ENCODE peak calls at places on chromosomes 4 and X, in five cellular contexts. One of them, this sample, is unnamed.
A peak's percentile ranks its signal among the peaks of the same experiment; 100 is the strongest.

GRCh38 chrX:84078991-84079390 is 109.0 kb downstream of the RPS6KA6 start:
- DNase-seq in anterior cingulate cortex: no peak
- DNase-seq in endodermal cell: no peak
- DNase-seq in AG09309: no peak
- DNase-seq in head of caudate nucleus: no peak
- DNase-seq in this sample: no peak

GRCh38 chrX:2147928-2148327 is 352.8 kb downstream of the DHRSX start:
- DNase-seq in anterior cingulate cortex: no peak
- DNase-seq in endodermal cell: no peak
- DNase-seq in AG09309: no peak
- DNase-seq in head of caudate nucleus: no peak
- DNase-seq in this sample: no peak

GRCh38 chr4:173057906-173058305 is 110.7 kb upstream of the GALNT7 start:
- DNase-seq in anterior cingulate cortex: no peak
- DNase-seq in endodermal cell: no peak
- DNase-seq in AG09309: no peak
- DNase-seq in head of caudate nucleus: no peak
- DNase-seq in this sample: no peak

GRCh38 chr4:13983189-13983790 is 355.8 kb upstream of the BOD1L1 start:
- DNase-seq in anterior cingulate cortex: no peak
- DNase-seq in endodermal cell: no peak
- DNase-seq in AG09309: no peak
- DNase-seq in head of caudate nucleus: no peak
- DNase-seq in this sample: no peak

GRCh38 chrX:119692241-119693031 is 532 bp downstream of the SEPTIN6 start:
- DNase-seq in anterior cingulate cortex: no peak
- DNase-seq in endodermal cell: peak; percentile 73
- DNase-seq in AG09309: no peak
- DNase-seq in head of caudate nucleus: peak; percentile 43
- DNase-seq in this sample: no peak

GRCh38 chr4:87677731-87678130 is 27.7 kb downstream of the DMP1 start:
- DNase-seq in anterior cingulate cortex: no peak
- DNase-seq in endodermal cell: no peak
- DNase-seq in AG09309: no peak
- DNase-seq in head of caudate nucleus: no peak
- DNase-seq in this sample: peak; percentile 14

GRCh38 chr4:38868055-38868965 is 704 bp downstream of the FAM114A1 start:
- DNase-seq in anterior cingulate cortex: no peak
- DNase-seq in endodermal cell: peak; percentile 68
- DNase-seq in AG09309: no peak
- DNase-seq in head of caudate nucleus: peak; percentile 48
- DNase-seq in this sample: peak; percentile 34

GRCh38 chrX:129577473-129577872 is 37.4 kb downstream of the OCRL start:
- DNase-seq in anterior cingulate cortex: no peak
- DNase-seq in endodermal cell: no peak
- DNase-seq in AG09309: peak; percentile 32
- DNase-seq in head of caudate nucleus: no peak
- DNase-seq in this sample: peak; percentile 25

GRCh38 chr4:1566838-1567518 is 117.1 kb downstream of the FAM53A start:
- DNase-seq in anterior cingulate cortex: no peak
- DNase-seq in endodermal cell: peak; percentile 66
- DNase-seq in AG09309: no peak
- DNase-seq in head of caudate nucleus: no peak
- DNase-seq in this sample: no peak

GRCh38 chrX:2696698-2697215 is 5.7 kb downstream of the CD99 start:
- DNase-seq in anterior cingulate cortex: no peak
- DNase-seq in endodermal cell: no peak
- DNase-seq in AG09309: no peak
- DNase-seq in head of caudate nucleus: no peak
- DNase-seq in this sample: peak; percentile 55

GRCh38 chrX:148501121-148502066 is 977 bp downstream of the AFF2 start:
- DNase-seq in anterior cingulate cortex: no peak
- DNase-seq in endodermal cell: peak; percentile 77
- DNase-seq in AG09309: no peak
- DNase-seq in head of caudate nucleus: no peak
- DNase-seq in this sample: peak; percentile 1

GRCh38 chr4:2535386-2536192 is 858 bp upstream of the FAM193A start:
- DNase-seq in anterior cingulate cortex: peak; percentile 60
- DNase-seq in endodermal cell: peak; percentile 85
- DNase-seq in AG09309: no peak
- DNase-seq in head of caudate nucleus: peak; percentile 76
- DNase-seq in this sample: peak; percentile 69

GRCh38 chr4:145618210-145618911 is 824 bp upstream of the MMAA start:
- DNase-seq in anterior cingulate cortex: no peak
- DNase-seq in endodermal cell: no peak
- DNase-seq in AG09309: no peak
- DNase-seq in head of caudate nucleus: no peak
- DNase-seq in this sample: no peak

GRCh38 chr4:13911256-13911655 is 283.7 kb upstream of the BOD1L1 start:
- DNase-seq in anterior cingulate cortex: no peak
- DNase-seq in endodermal cell: no peak
- DNase-seq in AG09309: no peak
- DNase-seq in head of caudate nucleus: no peak
- DNase-seq in this sample: no peak

GRCh38 chrX:154049209-154050112 is 29.8 kb upstream of the IRAK1 start:
- DNase-seq in anterior cingulate cortex: no peak
- DNase-seq in endodermal cell: no peak
- DNase-seq in AG09309: no peak
- DNase-seq in head of caudate nucleus: no peak
- DNase-seq in this sample: no peak

GRCh38 chr4:102606846-102607440 is 105.8 kb downstream of the NFKB1 start:
- DNase-seq in anterior cingulate cortex: no peak
- DNase-seq in endodermal cell: no peak
- DNase-seq in AG09309: no peak
- DNase-seq in head of caudate nucleus: peak; percentile 40
- DNase-seq in this sample: peak; percentile 40

GRCh38 chr4:154416183-154416543 is 75.4 kb downstream of the DCHS2 start:
- DNase-seq in anterior cingulate cortex: no peak
- DNase-seq in endodermal cell: peak; percentile 86
- DNase-seq in AG09309: no peak
- DNase-seq in head of caudate nucleus: no peak
- DNase-seq in this sample: peak; percentile 28

GRCh38 chr4:132557660-132558059 is 591.4 kb upstream of the PCDH10 start:
- DNase-seq in anterior cingulate cortex: no peak
- DNase-seq in endodermal cell: no peak
- DNase-seq in AG09309: no peak
- DNase-seq in head of caudate nucleus: no peak
- DNase-seq in this sample: no peak

GRCh38 chrX:81316163-81316562 is 114.3 kb downstream of the SH3BGRL start:
- DNase-seq in anterior cingulate cortex: no peak
- DNase-seq in endodermal cell: no peak
- DNase-seq in AG09309: no peak
- DNase-seq in head of caudate nucleus: no peak
- DNase-seq in this sample: no peak

GRCh38 chr4:96097040-96097607 is 257.2 kb downstream of the PDHA2 start:
- DNase-seq in anterior cingulate cortex: no peak
- DNase-seq in endodermal cell: no peak
- DNase-seq in AG09309: no peak
- DNase-seq in head of caudate nucleus: no peak
- DNase-seq in this sample: no peak

GRCh38 chr4:108029731-108030130 is 40.0 kb downstream of the HADH start:
- DNase-seq in anterior cingulate cortex: no peak
- DNase-seq in endodermal cell: no peak
- DNase-seq in AG09309: no peak
- DNase-seq in head of caudate nucleus: no peak
- DNase-seq in this sample: no peak

GRCh38 chr4:76752911-76753494 is 144.9 kb downstream of the SOWAHB start:
- DNase-seq in anterior cingulate cortex: no peak
- DNase-seq in endodermal cell: no peak
- DNase-seq in AG09309: peak; percentile 98
- DNase-seq in head of caudate nucleus: no peak
- DNase-seq in this sample: peak; percentile 67

GRCh38 chr4:16893141-16893571 is 5.3 kb downstream of the LDB2 start:
- DNase-seq in anterior cingulate cortex: no peak
- DNase-seq in endodermal cell: no peak
- DNase-seq in AG09309: no peak
- DNase-seq in head of caudate nucleus: no peak
- DNase-seq in this sample: no peak

GRCh38 chr4:54587516-54587915 is 70.2 kb upstream of the KIT start:
- DNase-seq in anterior cingulate cortex: no peak
- DNase-seq in endodermal cell: no peak
- DNase-seq in AG09309: no peak
- DNase-seq in head of caudate nucleus: no peak
- DNase-seq in this sample: no peak

GRCh38 chrX:76148753-76149152 is 24.1 kb upstream of the PBDC1 start:
- DNase-seq in anterior cingulate cortex: no peak
- DNase-seq in endodermal cell: peak; percentile 50
- DNase-seq in AG09309: no peak
- DNase-seq in head of caudate nucleus: no peak
- DNase-seq in this sample: peak; percentile 6